ENCODE peak calls at places on chromosomes 13 and 19, in five cellular contexts. D is CD8-positive, alpha-beta T cell; G is BE2C; H is activated CD8-positive, alpha-beta T cell treated with anti-CD3 and anti-CD28 coated beads for 36 hours; N is brain microvascular endothelial cell. U is an unnamed sample.

GRCh38 chr13:86986448-86986847 is 684.7 kb upstream of the SLITRK5 start:
- DNase-seq in N (no peak), G (no peak), H (no peak), D (no peak), U (no peak)

GRCh38 chr19:464146-464545 is 3.3 kb upstream of the SHC2 start:
- DNase-seq in H (no peak), N (no peak), D (no peak), G (no peak), U (no peak)

GRCh38 chr13:78604782-78605611 is 1.6 kb upstream of the POU4F1 start:
- DNase-seq in H (no peak), N (no peak), G (peak), D (no peak), U (no peak)

GRCh38 chr19:34220472-34221063 is 33.8 kb upstream of the GARRE1 start:
- DNase-seq in H (peak), G (peak), D (peak), N (peak), U (peak)

GRCh38 chr19:7868326-7868670 is 5.9 kb downstream of the PRR36 start:
- DNase-seq in N (no peak), D (no peak), G (no peak), H (peak), U (no peak)

GRCh38 chr13:98927954-98928927 is 49.6 kb downstream of the DOCK9 start:
- DNase-seq in G (no peak), H (no peak), N (peak), D (no peak), U (no peak)

GRCh38 chr13:78881746-78882145 is 222.8 kb upstream of the OBI1 start:
- DNase-seq in N (no peak), H (no peak), G (peak), D (no peak), U (no peak)

GRCh38 chr13:101903890-101904289 is 451.4 kb downstream of the ITGBL1 start:
- DNase-seq in N (no peak), D (no peak), H (no peak), G (no peak), U (no peak)

GRCh38 chr13:99395436-99395835 is 88.2 kb upstream of the GPR183 start:
- DNase-seq in G (no peak), H (no peak), D (no peak), N (no peak), U (no peak)

GRCh38 chr19:5958851-5959122 is 19.2 kb downstream of the RANBP3 start:
- DNase-seq in H (no peak), D (no peak), G (no peak), N (no peak), U (no peak)

GRCh38 chr19:2235026-2235395 is 1.1 kb downstream of the PLEKHJ1 start:
- DNase-seq in H (no peak), D (no peak), N (no peak), G (no peak), U (no peak)

GRCh38 chr19:35768082-35768421 is 7.3 kb upstream of the ARHGAP33 start:
- DNase-seq in G (no peak), D (no peak), H (no peak), N (no peak), U (no peak)

GRCh38 chr13:71408416-71408815 is 458.6 kb downstream of the DACH1 start:
- DNase-seq in H (no peak), G (no peak), N (no peak), D (no peak), U (no peak)

GRCh38 chr13:112746044-112746443 is 56.2 kb downstream of the ATP11A start:
- DNase-seq in G (no peak), D (no peak), N (no peak), H (no peak), U (no peak)

GRCh38 chr19:30898353-30899103 is 450.7 kb downstream of the TSHZ3 start:
- DNase-seq in G (no peak), N (no peak), D (no peak), H (no peak), U (no peak)

GRCh38 chr19:28578208-28578607 is 634.7 kb downstream of the UQCRFS1 start:
- DNase-seq in G (no peak), H (no peak), D (no peak), N (no peak), U (no peak)

GRCh38 chr13:105069106-105069505 is 1466.4 kb downstream of the EFNB2 start:
- DNase-seq in D (no peak), H (no peak), G (no peak), N (no peak), U (no peak)

GRCh38 chr19:16673226-16673625 is 12.3 kb downstream of the TMEM38A start:
- DNase-seq in N (no peak), H (no peak), G (no peak), D (no peak), U (no peak)

GRCh38 chr19:41702208-41702651 is 6.2 kb upstream of the CEACAM5 start:
- DNase-seq in D (no peak), H (no peak), N (peak), G (no peak), U (no peak)

GRCh38 chr19:39167461-39168257 is 29.1 kb upstream of the NCCRP1 start:
- DNase-seq in G (no peak), N (no peak), D (no peak), H (no peak), U (no peak)

GRCh38 chr19:41434450-41434849 is 5.3 kb downstream of the DMAC2 start:
- DNase-seq in N (no peak), H (no peak), D (no peak), G (no peak), U (no peak)

GRCh38 chr13:46622918-46623256 is 69.9 kb downstream of the LRCH1 start:
- DNase-seq in D (no peak), G (peak), N (no peak), H (no peak), U (no peak)

GRCh38 chr13:26721251-26721939 is 39.2 kb downstream of the GPR12 start:
- DNase-seq in N (no peak), G (no peak), H (peak), D (no peak), U (no peak)

GRCh38 chr13:32947886-32948285 is 68.3 kb upstream of the KL start:
- DNase-seq in G (peak), N (no peak), H (no peak), D (no peak), U (no peak)

GRCh38 chr19:38209671-38210457 is 14.2 kb downstream of the DPF1 start:
- DNase-seq in H (no peak), G (peak), N (no peak), D (no peak), U (no peak)

GRCh38 chr19:754530-754929 is 3.6 kb downstream of the MISP start:
- DNase-seq in G (no peak), N (no peak), H (no peak), D (no peak), U (no peak)

GRCh38 chr13:32639502-32640105 is 53.4 kb downstream of the PDS5B start:
- DNase-seq in H (peak), G (peak), N (peak), D (peak), U (peak)

GRCh38 chr13:25732146-25732865 is 319.5 kb downstream of the SHISA2 start:
- DNase-seq in G (no peak), H (no peak), D (no peak), N (peak), U (no peak)

GRCh38 chr13:97296740-97297139 is 74.6 kb downstream of the MBNL2 start:
- DNase-seq in D (no peak), G (no peak), N (no peak), H (no peak), U (no peak)

GRCh38 chr19:19213822-19214558 is 2.2 kb downstream of the NCAN start:
- DNase-seq in G (no peak), N (no peak), H (no peak), D (no peak), U (no peak)

GRCh38 chr19:40413291-40413994 is at the start of gene PRX:
- DNase-seq in H (no peak), G (peak), N (no peak), D (no peak), U (no peak)

GRCh38 chr13:32381539-32381938 is 46.4 kb downstream of the N4BP2L1 start:
- DNase-seq in D (no peak), N (peak), H (peak), G (peak), U (peak)

DNA sequence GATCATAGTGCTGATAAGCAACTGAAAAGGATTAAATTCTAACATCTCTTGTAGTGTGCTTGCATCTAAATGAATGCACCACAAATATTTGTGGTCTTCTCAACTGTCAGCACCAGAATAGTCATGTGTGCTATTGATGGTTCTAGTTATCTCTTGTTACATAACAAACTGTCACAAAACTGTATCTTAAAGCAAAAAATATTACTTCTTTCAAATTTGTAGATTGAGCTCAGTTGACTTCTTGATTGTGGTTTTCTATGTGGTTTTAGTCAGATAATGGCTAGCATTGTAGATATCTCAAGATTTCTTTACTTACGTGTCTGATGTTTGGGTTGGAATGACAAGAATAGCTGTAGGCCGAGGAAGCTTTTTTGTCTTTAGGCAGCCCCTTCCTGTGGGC is 431.3 kb downstream of the SLITRK6 start:
- DNase-seq in H (no peak), N (peak), G (no peak), D (no peak), U (no peak)
- TF ChIP-seq CTCF in H (no peak), N (no peak), G (no peak), D (no peak), U (no peak)

GRCh38 chr13:68927387-68928026 is 1180.1 kb upstream of the ATXN8OS start:
- DNase-seq in H (no peak), N (no peak), D (no peak), G (peak), U (no peak)
- TF ChIP-seq CTCF in H (no peak), N (peak), D (no peak), G (peak), U (peak)

DNA sequence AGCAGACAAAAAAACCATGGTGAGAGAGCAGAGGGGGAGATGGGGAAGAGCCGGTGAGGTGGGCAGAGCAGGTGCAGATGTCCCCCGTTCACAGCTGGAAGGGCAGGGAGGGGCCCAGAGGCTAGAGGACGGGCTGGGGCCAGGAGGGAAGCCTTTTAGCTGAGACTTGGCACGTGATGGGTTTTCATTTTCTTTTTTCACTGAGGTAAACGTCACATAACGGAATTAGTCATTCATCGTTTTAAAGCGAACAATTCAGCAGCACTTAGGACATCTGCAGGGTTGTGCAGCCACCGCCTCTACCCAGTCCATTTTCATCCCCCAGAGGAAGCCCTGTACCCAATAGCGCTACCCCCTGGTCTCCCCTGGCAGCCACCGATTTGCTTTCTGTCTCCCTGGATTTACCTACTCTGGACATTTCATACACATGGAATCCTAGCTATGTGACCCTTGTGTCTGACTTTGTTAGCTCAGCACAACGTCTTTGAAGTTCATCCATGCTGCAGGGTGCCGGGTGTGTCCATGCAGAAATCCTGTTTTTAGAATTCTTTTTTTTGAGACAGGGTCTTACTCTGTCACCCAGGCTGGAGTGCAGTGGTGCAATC is 16.0 kb upstream of the EMC10 start:
- DNase-seq in N (peak), D (no peak), G (no peak), H (peak), U (peak)
- TF ChIP-seq CTCF in N (peak), D (no peak), G (no peak), H (no peak), U (peak)

DNA sequence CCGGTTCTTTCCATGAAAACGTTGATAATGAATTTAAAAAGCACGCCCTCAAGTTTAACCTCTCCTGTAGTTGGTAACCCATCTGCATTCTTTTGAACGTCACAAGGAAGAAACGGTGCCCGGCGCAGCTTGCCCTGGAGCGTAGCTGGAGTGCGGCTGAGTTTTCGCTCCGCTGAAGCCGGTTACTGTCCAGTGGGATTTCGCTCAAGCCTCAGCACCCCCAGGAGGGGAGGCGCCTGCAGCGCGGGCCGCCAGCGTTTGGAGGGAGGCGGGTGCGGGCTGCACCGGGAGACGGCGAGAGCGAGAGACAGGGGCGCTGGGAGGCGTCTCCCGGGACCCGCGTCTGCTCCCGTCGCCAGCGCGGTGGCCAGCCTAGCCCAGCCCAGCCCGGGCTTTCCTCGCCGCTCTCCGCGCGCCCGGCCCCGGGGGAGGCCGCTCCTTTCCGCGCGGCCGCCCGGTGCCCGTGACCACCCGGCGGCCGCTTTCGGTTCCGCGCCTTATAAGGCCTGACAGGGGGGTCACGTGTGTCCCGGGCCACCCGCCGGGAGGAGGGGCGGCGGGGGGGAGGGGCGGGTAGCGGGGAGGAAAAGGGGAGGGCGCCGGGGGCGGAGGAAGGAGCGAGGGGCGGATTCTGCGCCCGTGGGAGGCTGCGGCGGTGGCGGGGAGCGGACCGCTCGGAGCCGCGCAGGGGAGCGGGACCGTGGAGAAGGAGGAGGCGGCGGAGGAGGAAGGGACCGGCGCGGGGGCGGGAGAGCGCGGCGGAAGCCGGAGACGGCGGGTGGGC is 8.3 kb upstream of the DGKH start:
- DNase-seq in N (peak), D (peak), G (peak), H (peak), U (peak)
- TF ChIP-seq CTCF in N (peak), D (no peak), G (no peak), H (no peak), U (peak)

U was measured in GM13977.